ENCODE peak calls at places on chromosomes 1 and 21, in nine cellular contexts. P, X, S, F, K, H, M, L and B are unnamed samples.
A peak's percentile ranks its signal among the peaks of the same experiment; 100 is the strongest.

GRCh38 chr1:4513326-4514114 is 140.9 kb upstream of the AJAP1 start:
- DNase-seq in P (no peak), X (no peak), S (no peak), F (no peak), K (no peak), H (no peak), M (no peak), L (no peak), B (no peak)

GRCh38 chr21:46637952-46638746 is 2.7 kb downstream of the PRMT2 start:
- DNase-seq in P (no peak), X (no peak), S (no peak), F (no peak), K (no peak), H (no peak), M (no peak), L (no peak), B (no peak)

GRCh38 chr1:30005972-30006619 is 717.3 kb downstream of the MATN1 start:
- DNase-seq in P (no peak), X (peak; percentile 37), S (peak; percentile 90), F (no peak), K (no peak), H (no peak), M (no peak), L (no peak), B (no peak)

GRCh38 chr1:81812712-81813111 is 12.0 kb downstream of the ADGRL2 start:
- DNase-seq in P (no peak), X (no peak), S (peak; percentile 18), F (no peak), K (peak; percentile 8), H (no peak), M (no peak), L (no peak), B (no peak)

GRCh38 chr1:210700083-210700482 is 371.4 kb downstream of the HHAT start:
- DNase-seq in P (no peak), X (no peak), S (no peak), F (no peak), K (no peak), H (no peak), M (no peak), L (no peak), B (no peak)

GRCh38 chr1:109864960-109865611 is 45.6 kb upstream of the CSF1 start:
- DNase-seq in P (no peak), X (no peak), S (peak; percentile 46), F (no peak), K (peak; percentile 42), H (peak; percentile 64), M (no peak), L (no peak), B (no peak)

GRCh38 chr1:41432481-41433280 is 51.8 kb downstream of the EDN2 start:
- DNase-seq in P (peak; percentile 86), X (peak; percentile 87), S (peak; percentile 95), F (peak; percentile 94), K (peak; percentile 76), H (peak; percentile 73), M (peak; percentile 91), L (peak; percentile 63), B (peak; percentile 92)

GRCh38 chr1:214551436-214552173 is at the start of gene PTPN14:
- DNase-seq in P (peak; percentile 75), X (peak; percentile 98), S (peak; percentile 98), F (peak; percentile 94), K (peak; percentile 96), H (peak; percentile 69), M (peak; percentile 90), L (peak; percentile 36), B (peak; percentile 94)

GRCh38 chr1:208061627-208062026 is 150.7 kb upstream of the CD34 start:
- DNase-seq in P (no peak), X (no peak), S (no peak), F (no peak), K (no peak), H (no peak), M (no peak), L (no peak), B (no peak)

GRCh38 chr1:73801912-73802429 is 396.0 kb downstream of the LRRIQ3 start:
- DNase-seq in P (no peak), X (no peak), S (peak; percentile 40), F (no peak), K (no peak), H (no peak), M (no peak), L (no peak), B (no peak)

GRCh38 chr1:10755977-10756521 is 40.4 kb downstream of the CASZ1 start:
- DNase-seq in P (no peak), X (no peak), S (peak; percentile 24), F (peak; percentile 83), K (no peak), H (no peak), M (no peak), L (no peak), B (peak; percentile 62)

GRCh38 chr1:24643362-24644346 is 552 bp downstream of the SRRM1 start:
- DNase-seq in P (no peak), X (peak; percentile 9), S (peak; percentile 26), F (no peak), K (no peak), H (peak; percentile 68), M (no peak), L (no peak), B (no peak)

GRCh38 chr1:46183926-46184557 is 7.8 kb upstream of the P3R3URF start:
- DNase-seq in P (no peak), X (peak; percentile 19), S (no peak), F (no peak), K (no peak), H (no peak), M (no peak), L (no peak), B (no peak)

GRCh38 chr1:38740543-38740942 is 119.0 kb downstream of the RRAGC start:
- DNase-seq in P (no peak), X (no peak), S (peak; percentile 12), F (no peak), K (peak; percentile 19), H (no peak), M (no peak), L (no peak), B (no peak)

GRCh38 chr21:44000360-44000759 is 11.7 kb upstream of the TRAPPC10 start:
- DNase-seq in P (peak; percentile 84), X (no peak), S (no peak), F (no peak), K (no peak), H (peak; percentile 43), M (no peak), L (no peak), B (no peak)

GRCh38 chr1:227944066-227944930 is 3.4 kb downstream of the WNT9A start:
- DNase-seq in P (peak; percentile 12), X (no peak), S (no peak), F (peak; percentile 83), K (no peak), H (no peak), M (no peak), L (no peak), B (no peak)

GRCh38 chr21:31158789-31159581 is 120.7 kb upstream of the KRTAP19-8 start:
- DNase-seq in P (no peak), X (no peak), S (no peak), F (no peak), K (peak; percentile 26), H (no peak), M (no peak), L (no peak), B (no peak)

GRCh38 chr1:221946768-221947167 is 204.9 kb upstream of the DUSP10 start:
- DNase-seq in P (no peak), X (no peak), S (no peak), F (no peak), K (no peak), H (no peak), M (no peak), L (no peak), B (no peak)

GRCh38 chr1:9626201-9626608 is 25.3 kb upstream of the PIK3CD start:
- DNase-seq in P (no peak), X (no peak), S (no peak), F (no peak), K (no peak), H (no peak), M (no peak), L (no peak), B (no peak)